ENCODE peak calls at places on chromosome 6, in eight cellular contexts. One of them, this sample, is unnamed.

GRCh38 chr6:141726158-141726557 is 406.6 kb upstream of the GJE1 start:
- DNase-seq in pancreas: no peak
- DNase-seq in cardiac muscle cell: no peak
- DNase-seq in RWPE2: no peak
- DNase-seq in heart right ventricle: no peak
- DNase-seq in psoas muscle: no peak
- DNase-seq in AG04450: no peak
- DNase-seq in HCT116: no peak
- DNase-seq in this sample: no peak

GRCh38 chr6:91911945-91912344 is 1325.1 kb upstream of the MAP3K7 start:
- DNase-seq in pancreas: no peak
- DNase-seq in cardiac muscle cell: no peak
- DNase-seq in RWPE2: no peak
- DNase-seq in heart right ventricle: no peak
- DNase-seq in psoas muscle: no peak
- DNase-seq in AG04450: no peak
- DNase-seq in HCT116: no peak
- DNase-seq in this sample: no peak

GRCh38 chr6:47665112-47665511 is 33.3 kb upstream of the ADGRF4 start:
- DNase-seq in pancreas: no peak
- DNase-seq in cardiac muscle cell: no peak
- DNase-seq in RWPE2: peak; percentile 83
- DNase-seq in heart right ventricle: no peak
- DNase-seq in psoas muscle: no peak
- DNase-seq in AG04450: no peak
- DNase-seq in HCT116: peak; percentile 31
- DNase-seq in this sample: no peak

GRCh38 chr6:39980839-39981580 is 46.7 kb upstream of the MOCS1 start:
- DNase-seq in pancreas: no peak
- DNase-seq in cardiac muscle cell: peak; percentile 75
- DNase-seq in RWPE2: no peak
- DNase-seq in heart right ventricle: peak; percentile 47
- DNase-seq in psoas muscle: no peak
- DNase-seq in AG04450: no peak
- DNase-seq in HCT116: peak; percentile 37
- DNase-seq in this sample: peak; percentile 35

GRCh38 chr6:123316733-123317323 is 319.9 kb downstream of the TRDN start:
- DNase-seq in pancreas: no peak
- DNase-seq in cardiac muscle cell: peak; percentile 15
- DNase-seq in RWPE2: no peak
- DNase-seq in heart right ventricle: no peak
- DNase-seq in psoas muscle: no peak
- DNase-seq in AG04450: no peak
- DNase-seq in HCT116: no peak
- DNase-seq in this sample: no peak

GRCh38 chr6:11434565-11435326 is 102.8 kb upstream of the TMEM170B start:
- DNase-seq in pancreas: no peak
- DNase-seq in cardiac muscle cell: peak; percentile 89
- DNase-seq in RWPE2: no peak
- DNase-seq in heart right ventricle: no peak
- DNase-seq in psoas muscle: no peak
- DNase-seq in AG04450: peak; percentile 60
- DNase-seq in HCT116: no peak
- DNase-seq in this sample: peak; percentile 71

GRCh38 chr6:134420638-134421181 is 102.8 kb upstream of the SGK1 start:
- DNase-seq in pancreas: no peak
- DNase-seq in cardiac muscle cell: peak; percentile 78
- DNase-seq in RWPE2: no peak
- DNase-seq in heart right ventricle: no peak
- DNase-seq in psoas muscle: no peak
- DNase-seq in AG04450: no peak
- DNase-seq in HCT116: no peak
- DNase-seq in this sample: no peak

GRCh38 chr6:132664309-132665034 is 5.5 kb upstream of the TAAR1 start:
- DNase-seq in pancreas: no peak
- DNase-seq in cardiac muscle cell: no peak
- DNase-seq in RWPE2: no peak
- DNase-seq in heart right ventricle: no peak
- DNase-seq in psoas muscle: no peak
- DNase-seq in AG04450: no peak
- DNase-seq in HCT116: no peak
- DNase-seq in this sample: no peak

GRCh38 chr6:42782689-42783176 is 881 bp downstream of the BICRAL start:
- DNase-seq in pancreas: peak; percentile 78
- DNase-seq in cardiac muscle cell: peak; percentile 94
- DNase-seq in RWPE2: peak; percentile 67
- DNase-seq in heart right ventricle: peak; percentile 85
- DNase-seq in psoas muscle: peak; percentile 92
- DNase-seq in AG04450: peak; percentile 84
- DNase-seq in HCT116: peak; percentile 56
- DNase-seq in this sample: peak; percentile 80

GRCh38 chr6:130995783-130996447 is 67.1 kb downstream of the EPB41L2 start:
- DNase-seq in pancreas: no peak
- DNase-seq in cardiac muscle cell: no peak
- DNase-seq in RWPE2: no peak
- DNase-seq in heart right ventricle: no peak
- DNase-seq in psoas muscle: no peak
- DNase-seq in AG04450: no peak
- DNase-seq in HCT116: no peak
- DNase-seq in this sample: no peak

GRCh38 chr6:40042232-40042631 is 108.0 kb upstream of the MOCS1 start:
- DNase-seq in pancreas: no peak
- DNase-seq in cardiac muscle cell: no peak
- DNase-seq in RWPE2: no peak
- DNase-seq in heart right ventricle: no peak
- DNase-seq in psoas muscle: no peak
- DNase-seq in AG04450: no peak
- DNase-seq in HCT116: no peak
- DNase-seq in this sample: no peak

GRCh38 chr6:15658345-15658744 is 4.5 kb downstream of the DTNBP1 start:
- DNase-seq in pancreas: no peak
- DNase-seq in cardiac muscle cell: no peak
- DNase-seq in RWPE2: no peak
- DNase-seq in heart right ventricle: no peak
- DNase-seq in psoas muscle: no peak
- DNase-seq in AG04450: no peak
- DNase-seq in HCT116: no peak
- DNase-seq in this sample: no peak

GRCh38 chr6:144215402-144215931 is 65.2 kb downstream of the STX11 start:
- DNase-seq in pancreas: peak; percentile 31
- DNase-seq in cardiac muscle cell: peak; percentile 41
- DNase-seq in RWPE2: no peak
- DNase-seq in heart right ventricle: peak; percentile 22
- DNase-seq in psoas muscle: peak; percentile 63
- DNase-seq in AG04450: no peak
- DNase-seq in HCT116: no peak
- DNase-seq in this sample: no peak

GRCh38 chr6:162443101-162443500 is 284.5 kb downstream of the PRKN start:
- DNase-seq in pancreas: peak; percentile 67
- DNase-seq in cardiac muscle cell: no peak
- DNase-seq in RWPE2: no peak
- DNase-seq in heart right ventricle: no peak
- DNase-seq in psoas muscle: no peak
- DNase-seq in AG04450: no peak
- DNase-seq in HCT116: no peak
- DNase-seq in this sample: no peak

GRCh38 chr6:155033021-155033801 is 38.1 kb downstream of the TIAM2 start:
- DNase-seq in pancreas: no peak
- DNase-seq in cardiac muscle cell: no peak
- DNase-seq in RWPE2: no peak
- DNase-seq in heart right ventricle: no peak
- DNase-seq in psoas muscle: no peak
- DNase-seq in AG04450: no peak
- DNase-seq in HCT116: no peak
- DNase-seq in this sample: no peak

GRCh38 chr6:146984251-146984924 is 219.8 kb upstream of the STXBP5 start:
- DNase-seq in pancreas: no peak
- DNase-seq in cardiac muscle cell: peak; percentile 52
- DNase-seq in RWPE2: no peak
- DNase-seq in heart right ventricle: no peak
- DNase-seq in psoas muscle: no peak
- DNase-seq in AG04450: no peak
- DNase-seq in HCT116: no peak
- DNase-seq in this sample: no peak

GRCh38 chr6:129766959-129767728 is 57.2 kb upstream of the ARHGAP18 start:
- DNase-seq in pancreas: no peak
- DNase-seq in cardiac muscle cell: peak; percentile 57
- DNase-seq in RWPE2: no peak
- DNase-seq in heart right ventricle: no peak
- DNase-seq in psoas muscle: peak; percentile 54
- DNase-seq in AG04450: peak; percentile 55
- DNase-seq in HCT116: no peak
- DNase-seq in this sample: no peak

GRCh38 chr6:26187981-26188635 is 100.9 kb downstream of the HFE start:
- DNase-seq in pancreas: no peak
- DNase-seq in cardiac muscle cell: peak; percentile 63
- DNase-seq in RWPE2: no peak
- DNase-seq in heart right ventricle: no peak
- DNase-seq in psoas muscle: peak; percentile 60
- DNase-seq in AG04450: no peak
- DNase-seq in HCT116: peak; percentile 39
- DNase-seq in this sample: no peak

GRCh38 chr6:132405143-132405915 is 4.1 kb upstream of the MOXD1 start:
- DNase-seq in pancreas: no peak
- DNase-seq in cardiac muscle cell: no peak
- DNase-seq in RWPE2: no peak
- DNase-seq in heart right ventricle: no peak
- DNase-seq in psoas muscle: no peak
- DNase-seq in AG04450: peak; percentile 50
- DNase-seq in HCT116: no peak
- DNase-seq in this sample: no peak

GRCh38 chr6:29872791-29873190 is 45.2 kb downstream of the HLA-G start:
- DNase-seq in pancreas: no peak
- DNase-seq in cardiac muscle cell: no peak
- DNase-seq in RWPE2: no peak
- DNase-seq in heart right ventricle: no peak
- DNase-seq in psoas muscle: no peak
- DNase-seq in AG04450: no peak
- DNase-seq in HCT116: no peak
- DNase-seq in this sample: no peak
- TF ChIP-seq CTCF in pancreas: no peak
- TF ChIP-seq CTCF in cardiac muscle cell: no peak
- TF ChIP-seq CTCF in RWPE2: no peak
- TF ChIP-seq CTCF in heart right ventricle: no peak
- TF ChIP-seq CTCF in psoas muscle: no peak
- TF ChIP-seq CTCF in AG04450: no peak
- TF ChIP-seq CTCF in HCT116: no peak
- TF ChIP-seq CTCF in this sample: no peak

DNA sequence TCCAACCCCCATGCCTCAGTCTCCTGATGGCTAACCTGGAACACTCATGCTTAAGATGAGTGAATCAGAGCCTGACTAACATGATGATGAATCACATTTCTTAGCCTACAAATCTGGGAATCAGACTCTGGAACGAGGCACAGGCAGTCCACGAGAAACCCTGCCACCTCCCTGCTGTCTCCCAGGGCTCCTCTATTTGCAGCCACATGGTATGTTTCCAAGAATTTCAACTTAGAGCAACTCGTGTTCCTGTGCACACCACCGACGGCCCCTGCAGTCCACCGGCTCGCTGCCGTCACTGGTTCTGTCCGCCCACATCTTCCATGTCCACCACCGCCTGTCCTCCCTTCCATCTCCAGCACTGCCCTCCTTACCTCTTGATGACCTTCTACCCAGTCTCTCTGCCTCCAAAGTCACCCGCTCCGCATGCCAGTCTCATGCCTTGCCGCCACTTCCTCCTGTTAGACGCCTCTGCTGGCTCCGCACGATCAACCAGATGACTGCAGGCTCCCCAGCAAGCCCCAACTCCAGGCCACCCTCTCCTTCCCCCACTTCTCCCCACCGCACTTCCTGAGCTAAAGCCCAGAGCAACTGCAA is 87.6 kb downstream of the AGPAT4 start:
- DNase-seq in pancreas: peak; percentile 56
- DNase-seq in cardiac muscle cell: peak; percentile 70
- DNase-seq in RWPE2: no peak
- DNase-seq in heart right ventricle: no peak
- DNase-seq in psoas muscle: peak; percentile 61
- DNase-seq in AG04450: no peak
- DNase-seq in HCT116: peak; percentile 22
- DNase-seq in this sample: no peak
- H3K4me3 ChIP-seq in pancreas: no peak overlapping the region
- H3K4me3 ChIP-seq in cardiac muscle cell: no peak overlapping the region
- H3K4me3 ChIP-seq in RWPE2: no peak overlapping the region
- H3K4me3 ChIP-seq in heart right ventricle: no peak overlapping the region
- H3K4me3 ChIP-seq in psoas muscle: no peak overlapping the region
- H3K4me3 ChIP-seq in AG04450: no peak overlapping the region
- H3K4me3 ChIP-seq in HCT116: no peak overlapping the region
- H3K4me3 ChIP-seq in this sample: no peak overlapping the region

GRCh38 chr6:21603516-21603952 is 10.0 kb downstream of the SOX4 start:
- DNase-seq in pancreas: no peak
- DNase-seq in cardiac muscle cell: no peak
- DNase-seq in RWPE2: no peak
- DNase-seq in heart right ventricle: no peak
- DNase-seq in psoas muscle: no peak
- DNase-seq in AG04450: no peak
- DNase-seq in HCT116: no peak
- DNase-seq in this sample: no peak
- H3K27ac ChIP-seq in pancreas: no peak overlapping the region
- H3K27ac ChIP-seq in cardiac muscle cell: peak overlapping the region; percentile 24
- H3K27ac ChIP-seq in RWPE2: no peak overlapping the region
- H3K27ac ChIP-seq in heart right ventricle: no peak overlapping the region
- H3K27ac ChIP-seq in psoas muscle: no peak overlapping the region
- H3K27ac ChIP-seq in AG04450: no peak overlapping the region
- H3K27ac ChIP-seq in HCT116: no peak overlapping the region
- H3K27ac ChIP-seq in this sample: no peak overlapping the region

GRCh38 chr6:150008588-150008987 is 16.7 kb downstream of the RAET1L start:
- DNase-seq in pancreas: no peak
- DNase-seq in cardiac muscle cell: no peak
- DNase-seq in RWPE2: no peak
- DNase-seq in heart right ventricle: no peak
- DNase-seq in psoas muscle: no peak
- DNase-seq in AG04450: no peak
- DNase-seq in HCT116: peak; percentile 47
- DNase-seq in this sample: no peak

GRCh38 chr6:150004783-150005717 is 20.3 kb downstream of the RAET1L start:
- DNase-seq in pancreas: peak; percentile 95
- DNase-seq in cardiac muscle cell: peak; percentile 91
- DNase-seq in RWPE2: peak; percentile 92
- DNase-seq in heart right ventricle: peak; percentile 94
- DNase-seq in psoas muscle: peak; percentile 95
- DNase-seq in AG04450: peak; percentile 67
- DNase-seq in HCT116: peak; percentile 81
- DNase-seq in this sample: peak; percentile 94

GRCh38 chr6:150004101-150004782 is 21.1 kb downstream of the RAET1L start:
- DNase-seq in pancreas: no peak
- DNase-seq in cardiac muscle cell: no peak
- DNase-seq in RWPE2: no peak
- DNase-seq in heart right ventricle: no peak
- DNase-seq in psoas muscle: no peak
- DNase-seq in AG04450: no peak
- DNase-seq in HCT116: no peak
- DNase-seq in this sample: no peak

GRCh38 chr6:150005761-150006651 is 19.3 kb downstream of the RAET1L start:
- DNase-seq in pancreas: no peak
- DNase-seq in cardiac muscle cell: no peak
- DNase-seq in RWPE2: no peak
- DNase-seq in heart right ventricle: no peak
- DNase-seq in psoas muscle: no peak
- DNase-seq in AG04450: no peak
- DNase-seq in HCT116: no peak
- DNase-seq in this sample: no peak

GRCh38 chr6:150006961-150007464 is 18.3 kb downstream of the RAET1L start:
- DNase-seq in pancreas: no peak
- DNase-seq in cardiac muscle cell: peak; percentile 21
- DNase-seq in RWPE2: no peak
- DNase-seq in heart right ventricle: no peak
- DNase-seq in psoas muscle: no peak
- DNase-seq in AG04450: no peak
- DNase-seq in HCT116: no peak
- DNase-seq in this sample: no peak
- TF ChIP-seq CTCF in pancreas: peak; percentile 10
- TF ChIP-seq CTCF in cardiac muscle cell: peak; percentile 58
- TF ChIP-seq CTCF in RWPE2: peak; percentile 64
- TF ChIP-seq CTCF in heart right ventricle: peak; percentile 6
- TF ChIP-seq CTCF in psoas muscle: peak; percentile 32
- TF ChIP-seq CTCF in AG04450: peak; percentile 51
- TF ChIP-seq CTCF in HCT116: peak; percentile 48
- TF ChIP-seq CTCF in this sample: peak; percentile 1

This sample was measured in lung.